ENCODE peak calls at places on chromosomes 2 and 18, in nine cellular contexts. N is AG20443; T is body of pancreas; M is HTR-8/SVneo; I is neuronal stem cell; K is GM13976; S is stimulated activated CD8-positive, alpha-beta memory T cell treated with anti-CD3 and anti-CD28 coated beads, Interleukin-2, amount 100 ng/mL, for 1 hour; H is activated T-cell treated with anti-CD3 and anti-CD28 coated beads for 4 hours; G is left ventricle myocardium inferior. A is an unnamed sample.

GRCh38 chr2:3244486-3244885 is 133.1 kb downstream of the EIPR1 start:
- DNase-seq in T (no peak), N (no peak), I (no peak), S (no peak), K (no peak), H (no peak), G (no peak), M (no peak), A (no peak)

GRCh38 chr2:165594231-165594934 is 124.9 kb downstream of the CSRNP3 start:
- DNase-seq in S (no peak), G (no peak), I (no peak), N (no peak), T (no peak), K (no peak), M (no peak), H (no peak), A (no peak)

GRCh38 chr2:192307530-192307929 is 112.8 kb upstream of the TMEFF2 start:
- DNase-seq in I (no peak), K (no peak), T (no peak), S (no peak), M (no peak), N (no peak), G (no peak), H (no peak), A (peak; percentile 9)

GRCh38 chr2:59378104-59378503 is 1137.0 kb upstream of the FANCL start:
- DNase-seq in M (no peak), I (no peak), K (no peak), H (no peak), N (no peak), S (no peak), G (no peak), T (no peak), A (no peak)

GRCh38 chr2:71190959-71191943 is 35.7 kb downstream of the PAIP2B start:
- DNase-seq in T (peak; percentile 11), G (no peak), N (peak; percentile 49), S (no peak), M (peak; percentile 20), K (no peak), H (no peak), I (no peak), A (peak; percentile 27)

GRCh38 chr2:15890936-15891905 is 49.1 kb upstream of the MYCN start:
- DNase-seq in H (no peak), K (no peak), I (no peak), N (no peak), T (peak; percentile 8), G (no peak), S (no peak), M (peak; percentile 24), A (peak; percentile 28)

GRCh38 chr18:53991805-53992204 is 232.7 kb downstream of the MBD2 start:
- DNase-seq in H (no peak), S (no peak), N (no peak), G (no peak), K (no peak), I (no peak), M (no peak), T (no peak), A (peak; percentile 60)

GRCh38 chr2:237315170-237315880 is 98.6 kb downstream of the COL6A3 start:
- DNase-seq in T (peak; percentile 75), S (no peak), I (peak; percentile 27), M (no peak), G (peak; percentile 91), N (peak; percentile 94), H (no peak), K (no peak), A (peak; percentile 90)

GRCh38 chr2:9844036-9844483 is 786 bp downstream of the TAF1B start:
- DNase-seq in K (no peak), M (no peak), N (no peak), H (no peak), S (no peak), T (no peak), G (no peak), I (no peak), A (peak; percentile 52)

GRCh38 chr2:216109962-216110614 is 940 bp downstream of the XRCC5 start:
- DNase-seq in H (no peak), N (peak; percentile 25), S (no peak), M (peak; percentile 17), G (no peak), T (no peak), I (no peak), K (no peak), A (peak; percentile 70)

GRCh38 chr18:7170292-7170691 is 52.7 kb upstream of the LAMA1 start:
- DNase-seq in I (no peak), K (no peak), H (no peak), T (no peak), M (no peak), G (no peak), S (no peak), N (no peak), A (peak; percentile 25)

GRCh38 chr2:211014376-211014775 is 458.0 kb downstream of the CPS1 start:
- DNase-seq in G (no peak), I (no peak), S (no peak), N (no peak), H (no peak), K (no peak), M (no peak), T (peak; percentile 8), A (no peak)

GRCh38 chr2:241636983-241637232 is at the start of gene THAP4:
- DNase-seq in K (peak; percentile 92), M (peak; percentile 76), N (peak; percentile 94), T (peak; percentile 60), H (no peak), G (peak; percentile 72), I (no peak), S (peak; percentile 24), A (no peak)

GRCh38 chr2:100733344-100734187 is 86.4 kb upstream of the NPAS2 start:
- DNase-seq in T (peak; percentile 22), G (peak; percentile 34), S (no peak), M (peak; percentile 29), K (no peak), H (no peak), I (peak; percentile 35), N (peak; percentile 70), A (peak; percentile 81)

GRCh38 chr2:28716265-28716865 is 35.3 kb upstream of the PPP1CB start:
- DNase-seq in I (no peak), S (no peak), K (peak; percentile 46), G (no peak), T (peak; percentile 70), H (no peak), M (peak; percentile 84), N (peak; percentile 88), A (peak; percentile 96)

GRCh38 chr2:182372661-182373060 is 54.2 kb downstream of the PDE1A start:
- DNase-seq in N (peak; percentile 86), H (no peak), M (peak; percentile 78), G (no peak), T (peak; percentile 36), I (no peak), K (no peak), S (no peak), A (peak; percentile 79)